ENCODE peak calls at places on chromosomes 1 and 21, in six cellular contexts. G, U, M, O, J and C are unnamed samples.

GRCh38 chr1:34591751-34592629 is 162.9 kb upstream of the GJB5 start:
- DNase-seq in G (no peak), M (peak), J (no peak), O (no peak), U (no peak), C (no peak)

GRCh38 chr1:202158810-202159533 is 1.4 kb downstream of the PTPN7 start:
- DNase-seq in U (no peak), G (no peak), J (no peak), O (no peak), M (no peak), C (no peak)

GRCh38 chr21:41816583-41817165 is 49.8 kb upstream of the RIPK4 start:
- DNase-seq in M (peak), U (peak), G (peak), O (peak), J (peak), C (no peak)

GRCh38 chr1:25699501-25700089 is 83.0 kb downstream of the MAN1C1 start:
- DNase-seq in U (no peak), O (no peak), M (peak), J (peak), G (no peak), C (no peak)

GRCh38 chr1:236392182-236392581 is 1.9 kb upstream of the EDARADD start:
- DNase-seq in J (no peak), U (no peak), G (no peak), M (no peak), O (no peak), C (no peak)

GRCh38 chr1:77683142-77683835 is 831 bp upstream of the ZZZ3 start:
- DNase-seq in J (peak), G (peak), O (peak), M (peak), U (peak), C (peak)

GRCh38 chr1:74971982-74972381 is 162.2 kb upstream of the LHX8 start:
- DNase-seq in G (no peak), O (no peak), J (no peak), M (no peak), U (no peak), C (no peak)

GRCh38 chr1:10398734-10399486 is at the start of gene PGD:
- DNase-seq in J (peak), M (peak), U (peak), G (peak), O (peak), C (peak)

GRCh38 chr1:154842635-154843034 is 27.4 kb downstream of the KCNN3 start:
- DNase-seq in J (no peak), U (no peak), O (no peak), M (no peak), G (no peak), C (no peak)

GRCh38 chr1:93980320-93980744 is 71.1 kb upstream of the GCLM start:
- DNase-seq in U (no peak), G (no peak), O (peak), J (no peak), M (no peak), C (no peak)

GRCh38 chr1:67957026-67957425 is 93.4 kb downstream of the DIRAS3 start:
- DNase-seq in U (no peak), J (peak), G (peak), M (no peak), O (no peak), C (no peak)

GRCh38 chr1:248834343-248834940 is 3.6 kb upstream of the ZNF672 start:
- DNase-seq in M (no peak), O (no peak), G (no peak), U (no peak), J (no peak), C (no peak)

GRCh38 chr1:1344672-1345361 is 4.4 kb downstream of the DVL1 start:
- DNase-seq in J (no peak), G (peak), M (peak), U (peak), O (peak), C (peak)

GRCh38 chr1:198771562-198772153 is 132.8 kb downstream of the PTPRC start:
- DNase-seq in U (peak), M (peak), J (no peak), G (peak), O (peak), C (no peak)

GRCh38 chr1:234430691-234431090 is 48.3 kb downstream of the TARBP1 start:
- DNase-seq in U (no peak), J (no peak), G (no peak), O (no peak), M (no peak), C (no peak)

GRCh38 chr1:44707112-44707881 is 23.7 kb downstream of the RNU5D-1 start:
- DNase-seq in U (peak), J (no peak), O (peak), G (peak), M (peak), C (peak)

GRCh38 chr1:52658795-52659194 is 25.8 kb downstream of the SHISAL2A start:
- DNase-seq in M (no peak), G (no peak), J (no peak), U (no peak), O (no peak), C (no peak)

GRCh38 chr1:185720633-185721272 is 13.4 kb upstream of the HMCN1 start:
- DNase-seq in G (peak), J (peak), U (no peak), M (peak), O (no peak), C (no peak)

GRCh38 chr1:216702170-216702569 is 21.1 kb downstream of the ESRRG start:
- DNase-seq in O (no peak), G (no peak), U (no peak), M (no peak), J (no peak), C (no peak)

GRCh38 chr21:42247716-42248115 is 28.8 kb downstream of the ABCG1 start:
- DNase-seq in U (no peak), O (no peak), G (no peak), M (no peak), J (no peak), C (no peak)

GRCh38 chr1:61463220-61463619 is 261.7 kb downstream of the TM2D1 start:
- DNase-seq in G (no peak), O (no peak), M (no peak), U (no peak), J (no peak), C (no peak)

GRCh38 chr21:45618287-45618686 is 25.2 kb upstream of the PCBP3 start:
- DNase-seq in O (no peak), G (peak), J (no peak), M (peak), U (no peak), C (no peak)

GRCh38 chr1:183284086-183284485 is 98.0 kb downstream of the LAMC2 start:
- DNase-seq in O (no peak), G (no peak), U (no peak), M (no peak), J (no peak), C (no peak)

GRCh38 chr1:24558455-24558854 is 2.6 kb downstream of the NCMAP start:
- DNase-seq in J (no peak), M (no peak), U (no peak), G (no peak), O (no peak), C (no peak)

GRCh38 chr1:201751872-201752271 is 77.1 kb upstream of the IPO9 start:
- DNase-seq in O (no peak), G (peak), U (no peak), J (no peak), M (peak), C (no peak)

GRCh38 chr1:67200755-67201154 is 34.5 kb downstream of the IL23R start:
- DNase-seq in M (no peak), J (no peak), O (no peak), U (no peak), G (no peak), C (no peak)

DNA sequence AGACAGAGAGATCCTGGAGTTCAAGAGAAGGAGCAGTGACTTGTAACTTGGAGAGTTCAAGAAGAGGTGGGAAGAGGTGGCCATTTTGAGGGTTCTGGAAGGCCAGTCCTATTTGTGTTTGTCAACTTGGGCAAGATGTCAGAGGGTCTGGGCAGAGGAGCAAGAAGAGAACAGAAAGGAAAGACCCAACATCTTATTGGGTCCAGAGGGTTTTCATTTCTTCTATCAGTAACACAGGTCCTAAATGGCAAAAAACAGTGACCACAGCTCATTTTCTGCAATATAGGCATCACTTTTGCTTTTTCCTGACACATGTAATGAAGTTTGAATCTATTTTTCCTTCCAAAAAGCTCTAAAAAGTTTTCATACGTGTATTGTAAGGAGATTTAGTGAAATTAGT is 38.3 kb upstream of the MAP10 start:
- DNase-seq in J (no peak), G (no peak), M (no peak), O (no peak), U (no peak), C (no peak)
- H3K27ac ChIP-seq in J (no peak), G (no peak), M (no peak), O (peak), U (peak), C (peak)

GRCh38 chr1:226529891-226530290 is 18.7 kb upstream of the STUM start:
- DNase-seq in J (no peak), M (no peak), G (no peak), O (no peak), U (no peak), C (no peak)

GRCh38 chr1:226523646-226524406 is 24.7 kb upstream of the STUM start:
- DNase-seq in O (no peak), G (no peak), M (no peak), J (no peak), U (no peak), C (no peak)

GRCh38 chr1:226525750-226526149 is 22.8 kb upstream of the STUM start:
- DNase-seq in U (no peak), M (no peak), G (peak), J (no peak), O (no peak), C (no peak)

GRCh38 chr1:226524547-226524946 is 24.0 kb upstream of the STUM start:
- DNase-seq in J (no peak), O (no peak), U (no peak), G (no peak), M (no peak), C (no peak)

DNA sequence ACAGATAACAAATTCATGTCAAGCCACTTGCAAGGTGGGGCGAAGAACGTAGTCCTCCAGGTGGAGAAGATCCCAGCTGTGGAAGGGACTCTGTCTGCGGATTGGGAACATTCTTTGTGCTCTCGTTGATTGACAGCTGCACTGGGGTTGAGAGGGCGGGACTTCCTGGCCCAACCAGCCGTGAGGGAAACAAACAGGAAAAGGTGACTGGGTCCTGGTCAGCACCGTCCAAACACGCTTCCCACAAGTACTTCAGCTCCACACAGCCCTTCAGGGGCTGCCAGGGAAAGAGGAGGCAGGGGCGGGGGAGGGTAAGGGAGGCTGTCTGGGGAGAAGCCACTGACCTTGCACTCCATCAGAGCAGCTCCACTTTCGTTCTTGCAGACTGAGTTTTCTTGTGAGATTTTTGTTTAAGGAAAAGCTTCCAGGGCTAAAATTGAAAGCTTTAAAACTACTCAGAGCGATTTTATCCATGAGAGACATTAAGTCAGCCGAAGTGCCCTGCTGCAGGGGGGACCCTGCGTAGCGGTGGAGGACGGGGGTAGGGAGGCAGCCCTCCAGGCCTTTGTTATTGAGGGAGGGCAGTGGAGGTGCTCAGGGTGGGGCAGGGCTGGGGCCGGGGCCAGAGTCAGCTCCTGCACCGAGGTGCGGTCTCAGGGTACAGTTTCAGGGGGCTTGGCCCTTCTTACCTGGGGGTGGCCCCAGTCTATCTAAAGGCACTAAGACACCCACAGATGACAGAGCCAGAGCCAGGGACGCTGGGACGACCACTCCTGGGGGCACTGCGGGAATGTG is 21.6 kb upstream of the STUM start:
- DNase-seq in O (no peak), U (peak), M (peak), J (peak), G (peak), C (no peak)
- H3K27ac ChIP-seq in O (peak), U (no peak), M (no peak), J (peak), G (no peak), C (no peak)

DNA sequence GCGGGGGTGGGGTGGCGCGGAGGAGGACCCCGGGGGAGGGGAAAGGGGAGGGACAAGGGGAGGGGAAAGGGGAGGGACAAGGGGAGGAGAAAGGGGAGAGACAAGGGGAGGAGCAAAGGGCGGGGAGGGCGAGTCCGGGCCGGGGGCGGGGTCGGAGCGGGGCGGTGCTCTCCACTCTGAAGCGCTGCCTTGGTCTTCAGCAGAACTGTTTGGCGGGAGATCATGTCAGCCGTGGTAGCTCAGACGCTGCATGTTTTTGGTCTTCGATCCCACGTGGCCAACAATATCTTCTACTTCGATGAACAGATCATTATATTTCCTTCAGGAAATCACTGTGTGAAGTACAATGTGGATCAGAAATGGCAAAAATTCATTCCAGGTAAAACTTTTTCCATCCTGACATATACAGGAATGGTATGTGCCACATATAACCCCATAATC is 422 bp downstream of the CFAP57 start:
- DNase-seq in O (peak), J (peak), M (peak), U (peak), G (peak), C (peak)
- H3K27ac ChIP-seq in O (peak), J (no peak), M (peak), U (peak), G (no peak), C (no peak)

GRCh38 chr1:6489383-6489765 is 2.1 kb downstream of the PLEKHG5 start:
- DNase-seq in U (no peak), G (no peak), J (no peak), M (no peak), O (no peak), C (no peak)
- H3K27ac ChIP-seq in U (peak), G (no peak), J (no peak), M (no peak), O (peak), C (peak)

GRCh38 chr1:204102719-204103118 is 29.8 kb downstream of the SOX13 start:
- DNase-seq in M (peak), O (no peak), U (peak), J (no peak), G (no peak), C (no peak)
- H3K27ac ChIP-seq in M (no peak), O (peak), U (peak), J (peak), G (no peak), C (peak)